ENCODE peak calls at places on chromosome 15, in nine cellular contexts. One of them, this sample, is unnamed.

GRCh38 chr15:53834214-53834613 is 74.8 kb upstream of the WDR72 start:
- DNase-seq in colonic mucosa: no peak
- DNase-seq in transverse colon: no peak
- DNase-seq in CD8-positive, alpha-beta T cell: no peak
- DNase-seq in WTC11: no peak
- DNase-seq in tibial artery: no peak
- DNase-seq in endodermal cell: no peak
- DNase-seq in GM20000: no peak
- DNase-seq in GM23338: no peak
- DNase-seq in this sample: no peak

GRCh38 chr15:74036271-74037170 is 42.0 kb downstream of the PML start:
- DNase-seq in colonic mucosa: peak
- DNase-seq in transverse colon: peak
- DNase-seq in CD8-positive, alpha-beta T cell: no peak
- DNase-seq in WTC11: peak
- DNase-seq in tibial artery: peak
- DNase-seq in endodermal cell: peak
- DNase-seq in GM20000: no peak
- DNase-seq in GM23338: peak
- DNase-seq in this sample: peak

GRCh38 chr15:98853593-98854420 is 153.8 kb downstream of the PGPEP1L start:
- DNase-seq in colonic mucosa: peak
- DNase-seq in transverse colon: peak
- DNase-seq in CD8-positive, alpha-beta T cell: no peak
- DNase-seq in WTC11: peak
- DNase-seq in tibial artery: no peak
- DNase-seq in endodermal cell: peak
- DNase-seq in GM20000: no peak
- DNase-seq in GM23338: peak
- DNase-seq in this sample: no peak

GRCh38 chr15:99085413-99086326 is 19.2 kb upstream of the SYNM start:
- DNase-seq in colonic mucosa: no peak
- DNase-seq in transverse colon: no peak
- DNase-seq in CD8-positive, alpha-beta T cell: peak
- DNase-seq in WTC11: no peak
- DNase-seq in tibial artery: no peak
- DNase-seq in endodermal cell: no peak
- DNase-seq in GM20000: no peak
- DNase-seq in GM23338: no peak
- DNase-seq in this sample: no peak

GRCh38 chr15:34610388-34610787 is 26.9 kb upstream of the GOLGA8B start:
- DNase-seq in colonic mucosa: no peak
- DNase-seq in transverse colon: no peak
- DNase-seq in CD8-positive, alpha-beta T cell: no peak
- DNase-seq in WTC11: no peak
- DNase-seq in tibial artery: no peak
- DNase-seq in endodermal cell: no peak
- DNase-seq in GM20000: no peak
- DNase-seq in GM23338: peak
- DNase-seq in this sample: no peak

GRCh38 chr15:31338879-31339557 is 12.4 kb downstream of the KLF13 start:
- DNase-seq in colonic mucosa: no peak
- DNase-seq in transverse colon: no peak
- DNase-seq in CD8-positive, alpha-beta T cell: no peak
- DNase-seq in WTC11: no peak
- DNase-seq in tibial artery: peak
- DNase-seq in endodermal cell: no peak
- DNase-seq in GM20000: peak
- DNase-seq in GM23338: peak
- DNase-seq in this sample: peak

GRCh38 chr15:78130012-78130353 is 1.3 kb downstream of the CIB2 start:
- DNase-seq in colonic mucosa: no peak
- DNase-seq in transverse colon: no peak
- DNase-seq in CD8-positive, alpha-beta T cell: no peak
- DNase-seq in WTC11: no peak
- DNase-seq in tibial artery: no peak
- DNase-seq in endodermal cell: no peak
- DNase-seq in GM20000: peak
- DNase-seq in GM23338: no peak
- DNase-seq in this sample: no peak

GRCh38 chr15:55661431-55661830 is 73.3 kb upstream of the PYGO1 start:
- DNase-seq in colonic mucosa: no peak
- DNase-seq in transverse colon: no peak
- DNase-seq in CD8-positive, alpha-beta T cell: no peak
- DNase-seq in WTC11: no peak
- DNase-seq in tibial artery: no peak
- DNase-seq in endodermal cell: no peak
- DNase-seq in GM20000: no peak
- DNase-seq in GM23338: peak
- DNase-seq in this sample: no peak

GRCh38 chr15:85706779-85707518 is 87.8 kb downstream of the KLHL25 start:
- DNase-seq in colonic mucosa: peak
- DNase-seq in transverse colon: peak
- DNase-seq in CD8-positive, alpha-beta T cell: no peak
- DNase-seq in WTC11: no peak
- DNase-seq in tibial artery: no peak
- DNase-seq in endodermal cell: no peak
- DNase-seq in GM20000: peak
- DNase-seq in GM23338: no peak
- DNase-seq in this sample: no peak

DNA sequence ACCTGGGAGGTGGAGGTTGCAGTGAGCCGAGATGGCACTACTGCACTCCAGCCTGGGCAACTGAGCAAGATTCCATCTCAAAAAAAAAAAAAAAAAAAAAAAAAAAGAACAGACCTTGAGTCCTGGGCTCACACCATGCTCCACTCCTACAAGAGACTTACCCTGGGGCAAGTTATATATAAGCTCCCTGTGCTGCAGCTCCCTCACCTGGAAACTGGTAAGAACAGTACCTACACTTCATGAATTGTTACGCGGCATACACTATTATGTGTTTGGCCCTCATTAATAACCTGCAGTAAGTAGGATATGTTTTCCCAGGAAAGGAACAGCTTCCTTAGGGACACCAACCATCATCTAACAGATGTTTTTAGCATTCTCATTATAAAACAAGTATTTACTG is 119.6 kb downstream of the FMN1 start:
- DNase-seq in colonic mucosa: no peak
- DNase-seq in transverse colon: peak
- DNase-seq in CD8-positive, alpha-beta T cell: no peak
- DNase-seq in WTC11: no peak
- DNase-seq in tibial artery: no peak
- DNase-seq in endodermal cell: no peak
- DNase-seq in GM20000: no peak
- DNase-seq in GM23338: peak
- DNase-seq in this sample: no peak
- TF ChIP-seq CTCF in colonic mucosa: peak
- TF ChIP-seq CTCF in transverse colon: no peak
- TF ChIP-seq CTCF in CD8-positive, alpha-beta T cell: no peak
- TF ChIP-seq CTCF in WTC11: no peak
- TF ChIP-seq CTCF in tibial artery: no peak
- TF ChIP-seq CTCF in endodermal cell: peak
- TF ChIP-seq CTCF in GM20000: no peak
- TF ChIP-seq CTCF in GM23338: peak
- TF ChIP-seq CTCF in this sample: no peak

DNA sequence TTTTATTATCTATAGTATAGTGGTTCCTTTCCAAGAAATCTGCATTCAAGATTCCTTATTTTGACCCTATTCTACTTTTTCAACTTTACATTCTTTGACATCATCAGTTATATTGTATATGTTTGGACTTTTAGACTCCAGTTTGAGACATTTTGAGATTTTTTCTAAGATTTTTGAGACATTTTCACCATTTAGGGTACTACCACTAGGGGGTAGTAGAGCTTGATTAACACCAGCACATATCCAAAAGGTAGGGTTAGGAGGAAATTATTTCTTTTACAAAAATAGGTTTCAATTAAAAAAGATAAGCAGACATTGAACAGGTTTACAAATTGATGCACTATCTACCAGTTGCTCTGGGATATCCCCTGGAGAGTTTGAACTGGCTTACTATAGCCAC is 262.5 kb downstream of the SCAPER start:
- DNase-seq in colonic mucosa: no peak
- DNase-seq in transverse colon: no peak
- DNase-seq in CD8-positive, alpha-beta T cell: no peak
- DNase-seq in WTC11: no peak
- DNase-seq in tibial artery: no peak
- DNase-seq in endodermal cell: no peak
- DNase-seq in GM20000: peak
- DNase-seq in GM23338: peak
- DNase-seq in this sample: no peak
- TF ChIP-seq CTCF in colonic mucosa: peak
- TF ChIP-seq CTCF in transverse colon: no peak
- TF ChIP-seq CTCF in CD8-positive, alpha-beta T cell: no peak
- TF ChIP-seq CTCF in WTC11: peak
- TF ChIP-seq CTCF in tibial artery: peak
- TF ChIP-seq CTCF in endodermal cell: peak
- TF ChIP-seq CTCF in GM20000: no peak
- TF ChIP-seq CTCF in GM23338: peak
- TF ChIP-seq CTCF in this sample: no peak

GRCh38 chr15:70892002-70892911 is at the start of the genes LRRC49 and THAP10:
- DNase-seq in colonic mucosa: peak
- DNase-seq in transverse colon: peak
- DNase-seq in CD8-positive, alpha-beta T cell: no peak
- DNase-seq in WTC11: peak
- DNase-seq in tibial artery: peak
- DNase-seq in endodermal cell: peak
- DNase-seq in GM20000: peak
- DNase-seq in GM23338: peak
- DNase-seq in this sample: peak

DNA sequence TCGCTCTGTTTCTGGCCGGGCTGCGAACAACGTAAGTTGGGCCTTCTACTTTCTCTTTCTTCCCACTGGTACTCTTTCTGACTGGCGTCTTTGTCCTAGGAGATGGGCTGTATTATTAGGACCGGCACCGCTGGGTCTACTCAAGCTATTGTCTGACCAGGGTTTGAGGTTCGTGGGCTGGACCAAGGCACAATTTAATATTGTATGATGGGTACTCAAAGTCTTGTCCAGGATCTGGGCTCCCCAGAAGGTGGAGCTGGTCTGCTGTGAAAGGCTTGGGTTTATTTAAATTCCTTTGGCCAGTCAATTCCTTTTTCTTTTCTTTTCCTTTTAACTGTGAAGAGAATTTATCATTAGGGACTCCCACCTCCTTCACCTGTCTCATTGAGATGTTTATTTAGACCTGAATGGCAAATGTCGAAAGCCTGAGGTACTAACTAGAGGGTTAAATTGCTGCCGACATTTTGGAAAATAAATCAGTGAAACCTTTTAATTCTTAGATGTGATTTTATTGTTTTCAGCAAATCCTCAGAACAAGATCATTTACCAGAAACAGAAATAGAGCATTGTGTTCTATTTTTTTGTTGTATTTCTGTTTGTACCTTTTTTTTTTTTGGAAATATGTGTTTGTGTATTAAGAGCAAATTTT is 410 bp downstream of the LRRC49 start:
- DNase-seq in colonic mucosa: no peak
- DNase-seq in transverse colon: peak
- DNase-seq in CD8-positive, alpha-beta T cell: no peak
- DNase-seq in WTC11: no peak
- DNase-seq in tibial artery: peak
- DNase-seq in endodermal cell: no peak
- DNase-seq in GM20000: peak
- DNase-seq in GM23338: no peak
- DNase-seq in this sample: no peak
- TF ChIP-seq CTCF in colonic mucosa: peak
- TF ChIP-seq CTCF in transverse colon: peak
- TF ChIP-seq CTCF in CD8-positive, alpha-beta T cell: no peak
- TF ChIP-seq CTCF in WTC11: no peak
- TF ChIP-seq CTCF in tibial artery: peak
- TF ChIP-seq CTCF in endodermal cell: peak
- TF ChIP-seq CTCF in GM20000: peak
- TF ChIP-seq CTCF in GM23338: peak
- TF ChIP-seq CTCF in this sample: peak

GRCh38 chr15:63189955-63190691 is 717 bp downstream of the RAB8B start:
- DNase-seq in colonic mucosa: peak
- DNase-seq in transverse colon: no peak
- DNase-seq in CD8-positive, alpha-beta T cell: no peak
- DNase-seq in WTC11: no peak
- DNase-seq in tibial artery: no peak
- DNase-seq in endodermal cell: peak
- DNase-seq in GM20000: no peak
- DNase-seq in GM23338: no peak
- DNase-seq in this sample: no peak

GRCh38 chr15:63190993-63191392 is 1.6 kb downstream of the RAB8B start:
- DNase-seq in colonic mucosa: no peak
- DNase-seq in transverse colon: no peak
- DNase-seq in CD8-positive, alpha-beta T cell: no peak
- DNase-seq in WTC11: no peak
- DNase-seq in tibial artery: no peak
- DNase-seq in endodermal cell: no peak
- DNase-seq in GM20000: no peak
- DNase-seq in GM23338: no peak
- DNase-seq in this sample: no peak

GRCh38 chr15:63188247-63188936 is 1.0 kb upstream of the RAB8B start:
- DNase-seq in colonic mucosa: no peak
- DNase-seq in transverse colon: no peak
- DNase-seq in CD8-positive, alpha-beta T cell: no peak
- DNase-seq in WTC11: no peak
- DNase-seq in tibial artery: no peak
- DNase-seq in endodermal cell: no peak
- DNase-seq in GM20000: peak
- DNase-seq in GM23338: no peak
- DNase-seq in this sample: no peak

GRCh38 chr15:63187589-63188226 is 1.7 kb upstream of the RAB8B start:
- DNase-seq in colonic mucosa: no peak
- DNase-seq in transverse colon: no peak
- DNase-seq in CD8-positive, alpha-beta T cell: no peak
- DNase-seq in WTC11: no peak
- DNase-seq in tibial artery: no peak
- DNase-seq in endodermal cell: peak
- DNase-seq in GM20000: no peak
- DNase-seq in GM23338: no peak
- DNase-seq in this sample: no peak

DNA sequence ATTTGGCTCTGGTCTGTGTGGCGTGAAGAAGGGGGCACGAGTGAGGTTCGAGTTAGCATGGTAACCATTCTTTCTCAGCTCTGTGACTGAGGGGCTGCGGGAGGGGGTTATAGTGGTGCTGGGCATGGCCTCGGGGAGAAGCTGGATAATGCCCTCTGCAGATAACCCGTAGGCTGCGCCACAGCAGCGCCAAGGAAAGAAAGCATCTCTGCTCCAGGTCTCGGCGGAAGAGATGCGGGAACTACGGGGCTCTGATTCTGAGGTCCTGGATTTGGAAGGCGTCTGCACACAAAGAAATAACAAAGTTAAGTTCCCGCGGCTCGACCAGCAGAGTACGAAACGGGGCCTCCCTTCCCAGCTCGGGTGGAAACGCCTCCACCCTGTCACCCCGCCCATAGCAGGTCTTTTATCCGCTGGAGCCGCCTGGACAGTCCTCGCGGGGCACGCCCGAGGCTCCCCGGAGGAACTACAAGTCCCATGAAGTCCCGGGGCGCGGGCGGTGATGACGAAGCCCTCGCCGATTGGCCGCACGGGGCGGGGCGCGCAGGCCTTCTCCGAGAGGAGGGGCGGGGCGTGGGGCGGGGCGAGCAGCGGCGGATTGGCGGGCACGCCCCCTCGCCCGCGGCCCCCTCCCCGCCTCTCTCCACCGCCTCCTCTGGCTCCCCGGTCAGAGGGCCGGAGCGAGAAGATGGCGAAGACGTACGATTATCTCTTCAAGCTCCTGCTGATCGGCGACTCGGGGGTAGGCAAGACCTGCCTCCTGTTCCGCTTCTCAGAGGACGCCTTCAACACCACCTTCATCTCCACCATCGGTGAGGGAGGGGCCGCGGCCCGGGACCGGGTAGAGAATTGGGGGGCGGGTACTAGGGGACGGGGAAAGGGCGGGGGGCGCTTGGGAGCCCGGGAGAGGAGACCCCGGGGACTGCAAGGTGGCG is at the start of gene RAB8B:
- DNase-seq in colonic mucosa: peak
- DNase-seq in transverse colon: peak
- DNase-seq in CD8-positive, alpha-beta T cell: peak
- DNase-seq in WTC11: peak
- DNase-seq in tibial artery: peak
- DNase-seq in endodermal cell: peak
- DNase-seq in GM20000: peak
- DNase-seq in GM23338: peak
- DNase-seq in this sample: peak
- TF ChIP-seq CTCF in colonic mucosa: no peak
- TF ChIP-seq CTCF in transverse colon: no peak
- TF ChIP-seq CTCF in CD8-positive, alpha-beta T cell: no peak
- TF ChIP-seq CTCF in WTC11: no peak
- TF ChIP-seq CTCF in tibial artery: no peak
- TF ChIP-seq CTCF in endodermal cell: no peak
- TF ChIP-seq CTCF in GM20000: no peak
- TF ChIP-seq CTCF in GM23338: no peak
- TF ChIP-seq CTCF in this sample: no peak

This sample was measured in osteocyte.